ENCODE peak calls at places on chromosomes 5 and 9, in eight cellular contexts. U is IMR-90, S is left ventricle myocardium inferior, N is neural crest cell, O is tibial nerve, R is PC-9, X is heart left ventricle, Y is A549. A is an unnamed sample.

GRCh38 chr5:170648546-170648945 is 135.0 kb upstream of the GABRP start:
- DNase-seq in U (peak), R (no peak), O (no peak), Y (no peak), S (no peak), X (no peak), N (no peak), A (peak)

GRCh38 chr9:82273121-82273520 is 284.5 kb downstream of the SPATA31D1 start:
- DNase-seq in O (no peak), X (no peak), S (no peak), N (no peak), Y (no peak), R (no peak), U (peak), A (no peak)

GRCh38 chr9:123091459-123091858 is 58.0 kb downstream of the GPR21 start:
- DNase-seq in X (no peak), N (no peak), O (no peak), R (no peak), U (no peak), S (no peak), Y (no peak), A (no peak)

GRCh38 chr5:165209101-165209727 is 1703.8 kb downstream of the MAT2B start:
- DNase-seq in U (peak), R (no peak), Y (peak), X (no peak), O (no peak), S (no peak), N (no peak), A (peak)

GRCh38 chr9:101311759-101312420 is 72.9 kb downstream of the BAAT start:
- DNase-seq in R (peak), S (no peak), Y (peak), N (no peak), X (no peak), U (peak), O (no peak), A (peak)

GRCh38 chr5:5181650-5182324 is 41.7 kb downstream of the ADAMTS16 start:
- DNase-seq in O (no peak), U (no peak), X (no peak), Y (no peak), R (no peak), S (no peak), N (no peak), A (no peak)

GRCh38 chr9:81557957-81558791 is 131.2 kb downstream of the TLE1 start:
- DNase-seq in X (no peak), O (no peak), S (no peak), R (peak), U (peak), Y (no peak), N (no peak), A (no peak)

GRCh38 chr9:135216236-135216635 is 128.8 kb downstream of the OLFM1 start:
- DNase-seq in R (no peak), O (no peak), U (no peak), S (no peak), X (peak), Y (no peak), N (no peak), A (no peak)

GRCh38 chr9:69149321-69149807 is 24.7 kb upstream of the TJP2 start:
- DNase-seq in R (no peak), U (peak), Y (no peak), N (no peak), O (no peak), S (no peak), X (no peak), A (no peak)
- TF ChIP-seq CTCF in R (no peak), U (peak), Y (no peak), N (no peak), O (peak), S (peak), X (peak), A (no peak)

DNA sequence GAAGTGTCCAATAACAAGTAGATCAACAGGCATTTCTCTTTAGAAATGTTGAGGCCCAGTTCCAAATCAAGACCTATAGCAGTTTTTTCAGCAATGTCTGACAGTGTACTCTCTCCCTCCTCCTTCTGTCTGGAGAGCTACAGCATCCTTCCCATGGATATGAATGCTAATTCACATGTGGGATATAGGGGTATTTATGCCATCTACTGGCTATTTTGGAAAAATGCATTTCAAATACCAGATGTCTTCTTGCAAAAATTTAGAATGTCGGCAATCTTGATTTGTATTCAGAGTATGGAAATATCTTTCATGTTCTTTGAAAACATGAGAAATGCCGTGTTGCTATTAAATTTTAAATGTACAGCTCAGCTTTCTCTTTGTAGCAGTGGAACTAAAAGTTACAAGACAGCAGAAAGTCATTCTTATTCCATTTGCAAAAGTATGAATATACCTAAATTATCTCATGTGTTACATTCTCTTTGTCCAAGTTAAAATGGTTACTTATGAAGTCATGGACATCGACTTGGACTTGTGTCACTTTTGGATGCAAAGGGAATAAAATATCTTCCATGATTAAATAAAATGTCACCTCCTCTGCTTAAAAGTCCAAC is 647.8 kb downstream of the TAF11L14 start:
- DNase-seq in R (no peak), S (no peak), Y (peak), O (no peak), X (no peak), N (no peak), U (peak), A (peak)
- TF ChIP-seq CTCF in R (peak), S (no peak), Y (peak), O (peak), X (peak), N (peak), U (peak), A (peak)

GRCh38 chr9:104983491-104983890 is 55.5 kb upstream of the ABCA1 start:
- DNase-seq in X (no peak), Y (no peak), R (no peak), U (no peak), N (no peak), O (no peak), S (no peak), A (no peak)
- TF ChIP-seq CTCF in X (no peak), Y (no peak), R (no peak), U (no peak), N (no peak), O (no peak), S (no peak), A (no peak)

GRCh38 chr5:62722360-62722759 is 143.7 kb downstream of the LRRC70 start:
- DNase-seq in X (no peak), U (no peak), S (no peak), Y (peak), N (no peak), R (no peak), O (no peak), A (no peak)

GRCh38 chr5:62717211-62717927 is 138.8 kb downstream of the LRRC70 start:
- DNase-seq in R (no peak), U (no peak), N (no peak), X (no peak), Y (no peak), O (no peak), S (no peak), A (no peak)

GRCh38 chr5:62719061-62719730 is 140.6 kb downstream of the LRRC70 start:
- DNase-seq in Y (no peak), X (no peak), R (no peak), O (no peak), U (no peak), S (no peak), N (no peak), A (no peak)

GRCh38 chr5:62720036-62720441 is 141.4 kb downstream of the LRRC70 start:
- DNase-seq in N (peak), O (no peak), R (no peak), X (no peak), Y (peak), S (no peak), U (peak), A (peak)

DNA sequence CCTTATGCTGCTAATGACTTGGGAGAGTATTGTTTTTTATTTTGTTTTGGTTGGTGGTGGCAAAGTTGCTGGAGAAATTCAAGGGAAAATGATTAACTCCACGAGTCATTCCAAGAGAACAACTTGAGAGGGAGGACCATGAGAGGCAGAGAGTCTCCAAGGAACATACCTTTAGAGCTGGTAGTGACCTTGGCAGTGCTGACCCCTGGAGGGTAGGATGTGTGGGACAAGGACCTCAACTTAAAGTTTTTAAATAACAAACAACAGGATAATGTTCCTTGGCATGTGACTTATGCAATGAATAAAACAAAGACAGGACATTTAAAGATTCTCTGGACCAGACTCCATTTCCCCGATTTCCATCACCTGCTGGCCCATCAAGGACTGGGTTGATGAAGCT is 139.7 kb downstream of the LRRC70 start:
- DNase-seq in S (no peak), R (no peak), Y (no peak), O (no peak), N (no peak), U (no peak), X (no peak), A (no peak)
- TF ChIP-seq CTCF in S (no peak), R (no peak), Y (no peak), O (no peak), N (no peak), U (no peak), X (no peak), A (no peak)

DNA sequence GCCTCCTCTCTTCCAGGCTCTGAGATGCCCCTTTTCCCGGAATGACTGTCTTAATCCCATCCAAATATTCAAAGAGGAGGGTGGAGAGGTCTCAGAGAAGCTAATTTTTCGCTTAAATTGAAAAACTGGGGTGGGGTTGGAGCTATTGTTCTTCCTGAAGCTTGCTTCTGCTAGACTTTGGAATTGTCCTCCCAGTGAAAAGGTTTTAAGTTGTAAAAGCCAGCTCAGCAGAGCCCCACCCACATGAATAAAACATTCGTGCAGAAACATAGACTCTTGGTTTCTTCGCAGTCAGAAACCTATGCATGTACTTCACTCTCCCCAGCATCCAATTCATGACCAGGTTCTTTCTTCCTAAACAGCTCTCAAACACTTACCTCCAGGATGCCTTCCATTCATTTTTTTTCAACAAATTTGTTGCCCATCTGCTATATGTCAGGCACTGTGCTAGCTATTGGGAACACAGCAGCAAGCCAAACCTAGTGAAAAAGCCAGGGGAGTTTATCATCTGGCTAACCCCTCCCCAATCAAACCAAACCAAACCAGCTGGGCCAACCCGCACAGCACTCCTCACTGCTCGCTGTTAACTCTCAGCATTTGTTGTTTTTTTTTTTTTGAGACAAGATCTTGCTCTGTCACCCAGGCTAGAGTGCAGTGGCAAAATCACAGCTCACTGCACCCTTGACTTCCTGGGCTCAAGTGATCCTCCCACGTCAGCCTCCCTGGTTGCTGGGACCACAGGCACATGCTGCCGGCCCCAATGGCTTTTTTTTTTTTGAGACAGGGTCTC is 37.9 kb upstream of the OCLN start:
- DNase-seq in N (no peak), O (no peak), U (no peak), Y (peak), X (no peak), S (no peak), R (no peak), A (no peak)
- TF ChIP-seq CTCF in N (no peak), O (no peak), U (no peak), Y (no peak), X (no peak), S (no peak), R (no peak), A (no peak)

GRCh38 chr9:35075358-35075757 is 2.9 kb upstream of the VCP start:
- DNase-seq in S (no peak), O (no peak), Y (no peak), X (no peak), U (no peak), R (no peak), N (no peak), A (no peak)
- TF ChIP-seq CTCF in S (no peak), O (no peak), Y (no peak), X (no peak), U (no peak), R (no peak), N (no peak), A (no peak)

DNA sequence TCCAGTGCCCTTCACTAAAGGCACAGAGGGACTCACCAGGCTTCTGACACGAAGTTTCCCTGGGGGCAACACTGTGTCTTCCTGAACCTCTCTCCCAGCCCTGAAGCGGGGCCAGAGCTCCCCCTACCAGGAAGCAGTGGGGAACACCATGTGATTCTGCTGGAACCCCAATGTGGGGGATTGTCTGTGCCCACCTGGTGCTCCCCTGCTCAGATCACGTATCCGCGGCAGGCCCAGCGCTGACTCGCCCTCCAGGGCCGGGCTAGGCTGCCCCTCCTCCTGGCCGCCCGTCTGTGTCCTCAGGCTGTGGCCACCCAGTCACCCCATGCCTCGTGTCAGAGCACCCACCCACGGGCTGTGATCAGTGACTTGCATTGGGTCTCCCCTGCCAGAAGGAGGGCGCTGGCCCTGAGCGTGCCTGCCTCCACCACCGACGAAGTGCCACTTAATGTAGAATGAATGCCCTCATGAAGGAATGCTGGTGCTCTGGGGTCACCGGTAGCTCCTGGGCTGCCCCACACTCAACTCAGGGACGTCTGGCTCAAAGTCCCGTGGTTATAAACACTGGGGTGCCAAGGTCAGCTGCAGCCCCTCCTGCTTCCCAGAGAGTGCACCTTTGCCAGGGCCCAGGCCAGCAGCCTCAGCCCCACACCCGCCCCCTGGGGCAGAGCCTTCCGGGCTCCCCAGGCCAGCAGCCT is 22.1 kb downstream of the SARDH start:
- DNase-seq in U (peak), Y (no peak), X (peak), N (peak), R (no peak), O (no peak), S (no peak), A (no peak)
- TF ChIP-seq CTCF in U (peak), Y (peak), X (peak), N (peak), R (peak), O (peak), S (peak), A (peak)

GRCh38 chr9:75087824-75088645 is at the start of the genes NMRK1 and OSTF1:
- DNase-seq in Y (peak), U (peak), X (peak), O (peak), S (peak), R (peak), N (peak), A (peak)
- TF ChIP-seq CTCF in Y (no peak), U (no peak), X (no peak), O (no peak), S (peak), R (no peak), N (no peak), A (no peak)

DNA sequence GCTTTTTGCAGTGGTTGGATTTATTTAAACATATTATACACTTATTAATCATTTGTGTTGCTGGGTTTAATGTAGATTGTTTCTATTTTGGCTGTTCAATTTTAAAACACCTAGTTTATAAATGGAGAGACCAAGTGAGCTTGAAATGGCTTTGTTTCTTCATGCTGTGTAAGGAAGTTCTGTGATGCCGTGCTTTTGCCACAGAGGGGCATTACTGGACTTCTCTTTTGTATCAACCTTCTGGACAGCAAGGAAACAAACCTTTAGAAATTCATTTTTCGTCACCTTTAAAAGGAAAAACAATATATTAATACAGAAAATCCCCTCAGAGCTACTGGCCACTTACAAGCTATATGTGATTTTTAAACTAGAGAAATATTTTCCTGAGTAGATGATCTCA is 81.9 kb downstream of the DMRTA1 start:
- DNase-seq in R (no peak), N (no peak), O (no peak), S (no peak), Y (no peak), U (peak), X (no peak), A (no peak)
- TF ChIP-seq CTCF in R (no peak), N (peak), O (peak), S (peak), Y (peak), U (peak), X (no peak), A (peak)

A was measured in RWPE1.